ENCODE peak calls at places on chromosomes 13 and 19, in five cellular contexts. D is glutamatergic neuron, L is cardiac fibroblast, W is left lung, O is chondrocyte. Q is an unnamed sample.

GRCh38 chr13:52743988-52744387 is 4.4 kb upstream of the CNMD start:
- DNase-seq in W (no peak), L (no peak), D (no peak), O (no peak), Q (no peak)

GRCh38 chr19:1183543-1184172 is 9.6 kb upstream of the SBNO2 start:
- DNase-seq in O (no peak), D (no peak), L (no peak), W (peak; percentile 66), Q (no peak)

GRCh38 chr19:45911291-45911690 is 3.3 kb downstream of the NANOS2 start:
- DNase-seq in L (no peak), D (no peak), O (no peak), W (no peak), Q (no peak)

GRCh38 chr19:32642771-32643170 is 32.2 kb downstream of the ANKRD27 start:
- DNase-seq in O (no peak), D (no peak), L (no peak), W (no peak), Q (no peak)

GRCh38 chr19:40365613-40366401 is 17.3 kb downstream of the PLD3 start:
- DNase-seq in D (peak; percentile 92), L (peak; percentile 84), W (peak; percentile 78), O (no peak), Q (peak; percentile 93)

GRCh38 chr19:9865732-9866627 is 30.9 kb downstream of the PIN1 start:
- DNase-seq in D (no peak), W (no peak), O (no peak), L (no peak), Q (no peak)

GRCh38 chr13:108227651-108228272 is 9.6 kb downstream of the ABHD13 start:
- DNase-seq in W (no peak), D (no peak), L (peak; percentile 64), O (no peak), Q (no peak)

GRCh38 chr19:5738423-5738822 is 18.0 kb downstream of the CATSPERD start:
- DNase-seq in W (no peak), O (no peak), D (no peak), L (peak; percentile 2), Q (no peak)

GRCh38 chr19:57815247-57816075 is 748 bp upstream of the ZNF552 start:
- DNase-seq in D (no peak), L (no peak), W (no peak), O (no peak), Q (no peak)

GRCh38 chr13:20566424-20566916 is 487 bp upstream of the IFT88 start:
- DNase-seq in W (no peak), D (no peak), L (no peak), O (no peak), Q (no peak)

GRCh38 chr19:56748443-56748842 is 76.9 kb upstream of the ZNF835 start:
- DNase-seq in L (peak; percentile 32), O (no peak), W (no peak), D (no peak), Q (no peak)

GRCh38 chr19:38485541-38486285 is 52.2 kb downstream of the RYR1 start:
- DNase-seq in D (no peak), W (no peak), O (no peak), L (no peak), Q (no peak)

GRCh38 chr13:99749627-99750026 is 221.9 kb downstream of the ZIC5 start:
- DNase-seq in D (no peak), O (no peak), L (no peak), W (no peak), Q (no peak)

GRCh38 chr19:31173991-31174390 is 175.2 kb downstream of the TSHZ3 start:
- DNase-seq in D (no peak), L (no peak), W (no peak), O (no peak), Q (peak; percentile 64)

GRCh38 chr13:68176486-68176885 is 946.4 kb upstream of the PCDH9 start:
- DNase-seq in D (no peak), L (peak; percentile 68), O (no peak), W (no peak), Q (no peak)

GRCh38 chr13:39273953-39274352 is 235.7 kb downstream of the NHLRC3 start:
- DNase-seq in L (peak; percentile 41), O (no peak), D (no peak), W (no peak), Q (no peak)

GRCh38 chr13:53743906-53744305 is 715.3 kb downstream of the OLFM4 start:
- DNase-seq in O (no peak), L (no peak), W (no peak), D (no peak), Q (no peak)

GRCh38 chr19:33177417-33177976 is 16.6 kb upstream of the LRP3 start:
- DNase-seq in O (peak; percentile 94), W (no peak), D (peak; percentile 83), L (no peak), Q (no peak)

GRCh38 chr13:112346173-112346898 is 29.8 kb upstream of the SPACA7 start:
- DNase-seq in D (peak; percentile 74), W (no peak), L (no peak), O (no peak), Q (no peak)

GRCh38 chr19:31826325-31826724 is 477.1 kb upstream of the TSHZ3 start:
- DNase-seq in D (no peak), L (no peak), O (no peak), W (no peak), Q (no peak)

GRCh38 chr13:103055166-103055565 is 11.1 kb downstream of the SLC10A2 start:
- DNase-seq in L (no peak), W (no peak), D (no peak), O (no peak), Q (no peak)

GRCh38 chr19:17739121-17739875 is 12.0 kb upstream of the FCHO1 start:
- DNase-seq in L (peak; percentile 40), W (no peak), D (peak; percentile 91), O (no peak), Q (no peak)

GRCh38 chr13:110415669-110416068 is 108.6 kb downstream of the COL4A2 start:
- DNase-seq in D (no peak), L (no peak), W (no peak), O (no peak), Q (no peak)

GRCh38 chr19:54138777-54139256 is 1.3 kb downstream of the CNOT3 start:
- DNase-seq in D (no peak), L (no peak), W (no peak), O (no peak), Q (no peak)

GRCh38 chr19:3268326-3268725 is 43.9 kb downstream of the CELF5 start:
- DNase-seq in W (no peak), L (no peak), O (no peak), D (no peak), Q (no peak)

DNA sequence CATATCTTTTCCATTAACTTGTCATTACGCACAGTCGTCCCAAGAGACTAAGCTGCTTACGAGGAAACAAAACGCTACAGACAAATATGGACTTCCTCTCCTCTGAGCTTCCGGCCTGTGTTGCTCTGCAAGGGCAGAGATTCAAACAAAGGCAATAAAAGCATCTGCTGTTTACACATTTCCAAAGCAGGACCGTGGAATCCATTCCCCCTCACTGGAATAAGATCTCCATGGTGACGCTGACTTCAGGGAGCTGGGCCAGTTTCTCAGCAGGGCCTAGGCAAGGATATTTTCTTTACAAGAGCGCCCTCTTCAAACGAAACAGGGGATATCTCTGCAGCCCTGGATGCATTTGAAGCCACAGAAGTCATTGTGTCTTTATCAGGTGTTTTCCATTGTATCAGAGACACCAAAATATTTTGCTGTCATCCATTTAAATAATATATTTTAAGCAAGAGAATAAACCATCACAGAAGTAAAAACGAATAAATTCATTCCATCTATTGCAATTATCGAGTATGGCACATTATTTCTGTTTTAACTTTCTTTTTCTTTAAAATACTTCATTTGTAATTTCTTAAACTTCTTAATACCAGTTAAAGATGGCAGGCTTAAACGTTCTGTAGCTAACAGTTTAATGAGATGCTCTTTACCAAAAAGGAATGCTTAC is 177.5 kb downstream of the DCLK1 start:
- DNase-seq in O (no peak), D (peak; percentile 59), L (peak; percentile 96), W (peak; percentile 50), Q (peak; percentile 86)
- TF ChIP-seq CTCF in O (peak; percentile 95), D (peak; percentile 68), L (peak; percentile 74), W (peak; percentile 45), Q (peak; percentile 84)

DNA sequence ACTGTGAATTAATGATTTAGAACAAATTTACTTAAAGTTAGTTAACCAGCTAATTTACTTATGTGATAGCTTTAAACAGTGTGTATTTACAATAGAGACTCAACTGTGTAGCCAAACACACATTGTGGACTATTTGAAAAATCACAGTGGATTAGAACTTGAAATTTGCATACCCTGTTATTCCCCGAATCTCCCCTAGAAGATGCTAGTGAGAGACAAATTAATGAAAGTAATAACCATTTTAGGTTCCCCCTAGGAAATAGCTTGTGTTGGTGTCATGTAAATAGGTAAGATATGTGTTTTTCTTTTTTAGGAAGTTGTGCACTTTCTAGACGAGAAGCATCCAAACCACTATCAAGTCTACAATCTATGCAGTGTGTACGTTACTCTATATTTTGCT is 98.5 kb downstream of the C1QTNF9 start:
- DNase-seq in O (no peak), W (no peak), L (no peak), D (no peak), Q (no peak)
- TF ChIP-seq CTCF in O (peak; percentile 24), W (no peak), L (no peak), D (no peak), Q (peak; percentile 17)

GRCh38 chr19:16117594-16118033 is 5.9 kb downstream of the RAB8A start:
- DNase-seq in O (no peak), L (no peak), D (no peak), W (no peak), Q (no peak)
- TF ChIP-seq CTCF in O (peak; percentile 26), L (no peak), D (no peak), W (no peak), Q (no peak)

DNA sequence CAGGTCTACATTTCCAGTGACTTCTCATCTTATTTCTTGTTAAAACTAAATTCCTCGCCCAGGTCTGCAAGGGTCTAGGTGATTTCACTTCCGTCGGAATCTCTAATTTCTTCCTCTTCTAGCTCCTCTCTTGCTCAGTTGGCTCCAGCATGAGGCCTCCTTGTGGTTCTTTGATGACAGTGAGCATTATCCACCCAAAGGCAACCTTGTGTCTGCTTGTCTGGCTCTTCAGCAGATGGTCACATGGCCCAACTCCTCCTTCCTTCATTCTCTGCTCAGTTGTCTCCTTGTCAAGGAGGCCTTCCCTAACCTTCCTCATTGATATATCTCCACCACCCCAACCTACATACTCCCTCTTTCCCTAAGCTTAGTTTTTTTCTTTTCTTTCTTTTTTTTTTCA is 1391.4 kb downstream of the EFNB2 start:
- DNase-seq in L (no peak), O (no peak), D (no peak), W (no peak), Q (no peak)
- TF ChIP-seq CTCF in L (no peak), O (no peak), D (no peak), W (no peak), Q (no peak)

DNA sequence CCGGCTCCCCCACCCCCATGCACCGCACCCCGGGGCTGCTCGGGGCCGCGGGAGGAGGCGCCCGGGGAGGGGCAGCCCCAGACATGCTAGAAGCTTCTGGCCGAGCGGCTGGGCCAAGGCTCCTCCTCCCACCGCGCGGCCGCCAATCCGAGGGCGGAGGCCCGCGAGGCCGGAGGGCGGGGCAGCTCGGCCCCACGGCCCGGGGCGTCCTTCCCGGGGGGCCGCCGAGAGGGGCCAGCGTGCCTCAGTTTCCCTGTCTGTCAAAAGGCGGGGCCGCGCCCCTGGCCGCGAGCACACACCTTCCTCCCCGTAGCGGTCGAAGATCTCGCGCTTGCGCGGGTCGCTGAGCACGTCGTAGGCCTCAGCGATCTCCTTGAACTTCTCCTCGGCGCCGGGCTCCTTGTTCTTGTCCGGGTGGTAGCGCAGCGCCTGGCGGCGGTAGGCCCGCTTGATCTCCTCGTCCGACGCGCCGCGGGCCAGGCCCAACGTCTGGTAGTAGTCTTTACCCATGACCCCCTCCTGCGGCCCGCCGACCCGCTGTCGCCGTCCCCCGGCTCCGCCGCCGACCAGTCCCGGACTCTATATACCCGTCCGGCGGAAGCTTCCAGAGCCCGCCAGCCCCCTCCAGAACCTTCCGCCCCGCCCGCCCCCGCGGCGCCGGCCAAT is at the start of gene DNAJB1:
- DNase-seq in O (peak; percentile 96), L (peak; percentile 85), D (peak; percentile 77), W (peak; percentile 89), Q (peak; percentile 93)
- TF ChIP-seq CTCF in O (no peak), L (no peak), D (no peak), W (no peak), Q (no peak)

GRCh38 chr13:78131811-78132210 is 213.2 kb upstream of the EDNRB start:
- DNase-seq in D (no peak), W (no peak), O (no peak), L (peak; percentile 5), Q (no peak)
- TF ChIP-seq CTCF in D (no peak), W (no peak), O (peak; percentile 70), L (peak; percentile 33), Q (peak; percentile 16)

Q was measured in osteocyte.